ENCODE peak calls at places on chromosomes 7 and 10, in six cellular contexts. X is amygdala; O is activated T-helper 1 cell treated with anti-CD3 and anti-CD28 coated beads, Interleukin-2, amount 50 U/mL, for 16 hours; B is cerebellum; W is frontal cortex; Q is left ventricle myocardium superior. E is an unnamed sample.

GRCh38 chr10:26361946-26362345 is 76.2 kb upstream of the APBB1IP start:
- DNase-seq in W (no peak), X (no peak), B (no peak), O (no peak), Q (no peak), E (no peak)

GRCh38 chr10:69382382-69383117 is 34.2 kb downstream of the TACR2 start:
- DNase-seq in O (no peak), B (no peak), X (no peak), Q (no peak), W (no peak), E (no peak)

GRCh38 chr7:80957226-80957625 is 38.4 kb upstream of the SEMA3C start:
- DNase-seq in W (no peak), X (no peak), O (no peak), Q (no peak), B (no peak), E (no peak)

GRCh38 chr7:50199824-50200223 is 104.7 kb upstream of the IKZF1 start:
- DNase-seq in X (no peak), Q (no peak), B (no peak), W (no peak), O (no peak), E (no peak)

GRCh38 chr7:66505009-66505408 is 123.7 kb upstream of the KCTD7 start:
- DNase-seq in O (no peak), Q (no peak), B (no peak), W (no peak), X (no peak), E (no peak)

GRCh38 chr10:71878327-71879034 is 27.4 kb upstream of the PSAP start:
- DNase-seq in O (no peak), Q (no peak), X (no peak), W (no peak), B (no peak), E (no peak)

GRCh38 chr10:131453772-131454634 is 142.5 kb upstream of the TCERG1L start:
- DNase-seq in O (no peak), B (peak), W (peak), X (peak), Q (peak), E (peak)

GRCh38 chr10:29746080-29746797 is 111.5 kb upstream of the SVIL start:
- DNase-seq in O (no peak), Q (no peak), B (no peak), W (no peak), X (no peak), E (no peak)

GRCh38 chr10:71797533-71798307 is 24.4 kb upstream of the VSIR start:
- DNase-seq in O (no peak), B (no peak), W (no peak), Q (no peak), X (no peak), E (no peak)

GRCh38 chr7:6290345-6290744 is 17.9 kb upstream of the CYTH3 start:
- DNase-seq in W (no peak), B (no peak), Q (no peak), O (no peak), X (no peak), E (no peak)

E was measured in natural killer cell.